ENCODE peak calls at places on chromosomes 12 and 14, in eight cellular contexts. I is colonic mucosa, U is ascending aorta, L is HL-60, W is WTC11, G is MCF 10A, C is fibroblast of the aortic adventitia, F is dorsolateral prefrontal cortex. H is an unnamed sample.

GRCh38 chr14:57068511-57068910 is 200.2 kb downstream of the EXOC5 start:
- DNase-seq in C (no peak), L (no peak), W (no peak), U (no peak), I (no peak), F (no peak), G (no peak), H (no peak)

GRCh38 chr12:131092911-131093901 is 139.5 kb downstream of the ADGRD1 start:
- DNase-seq in G (peak), C (no peak), U (peak), L (no peak), F (no peak), W (peak), I (no peak), H (peak)

GRCh38 chr14:63677891-63678379 is 36.3 kb upstream of the WDR89 start:
- DNase-seq in C (peak), F (no peak), I (no peak), W (no peak), L (no peak), G (no peak), U (no peak), H (no peak)

GRCh38 chr14:53331247-53331646 is 178.1 kb upstream of the DDHD1 start:
- DNase-seq in U (no peak), W (no peak), I (no peak), F (no peak), G (peak), L (no peak), C (peak), H (no peak)

GRCh38 chr12:46907791-46908190 is 82.0 kb upstream of the SLC38A4 start:
- DNase-seq in I (no peak), W (no peak), L (no peak), G (no peak), C (no peak), F (no peak), U (no peak), H (no peak)

GRCh38 chr12:54004841-54005530 is 3.8 kb upstream of the HOXC8 start:
- DNase-seq in F (no peak), L (no peak), G (no peak), I (no peak), C (peak), U (no peak), W (peak), H (no peak)

GRCh38 chr14:32991706-32992105 is 53.0 kb downstream of the NPAS3 start:
- DNase-seq in C (no peak), I (no peak), U (no peak), L (no peak), F (no peak), G (no peak), W (no peak), H (no peak)

GRCh38 chr14:100709252-100709955 is 17.3 kb upstream of the DLK1 start:
- DNase-seq in L (peak), U (no peak), C (peak), G (no peak), I (no peak), F (peak), W (peak), H (peak)

GRCh38 chr14:73786942-73787759 is 64.5 kb upstream of the PTGR2 start:
- DNase-seq in U (peak), C (peak), W (peak), I (peak), L (no peak), G (peak), F (peak), H (peak)

GRCh38 chr12:49017764-49018281 is 753 bp downstream of the PRKAG1 start:
- DNase-seq in W (no peak), L (peak), C (no peak), I (no peak), F (no peak), U (no peak), G (peak), H (peak)

GRCh38 chr12:46389130-46389616 is 16.6 kb upstream of the SLC38A2 start:
- DNase-seq in G (no peak), C (peak), W (no peak), U (peak), I (no peak), F (no peak), L (no peak), H (no peak)

GRCh38 chr12:51160814-51161459 is 12.0 kb downstream of the TFCP2 start:
- DNase-seq in L (no peak), C (peak), W (no peak), U (no peak), G (no peak), F (no peak), I (no peak), H (no peak)

GRCh38 chr14:59869381-59870255 is 958 bp downstream of the RTN1 start:
- DNase-seq in C (no peak), U (no peak), W (peak), L (no peak), G (no peak), F (peak), I (no peak), H (no peak)

GRCh38 chr12:92506460-92506859 is 196.3 kb upstream of the PLEKHG7 start:
- DNase-seq in G (peak), W (no peak), I (no peak), C (no peak), U (no peak), F (no peak), L (no peak), H (no peak)

GRCh38 chr14:68952544-68953535 is 26.3 kb downstream of the ACTN1 start:
- DNase-seq in C (peak), F (no peak), W (no peak), L (no peak), U (no peak), I (no peak), G (peak), H (peak)

GRCh38 chr14:77314539-77314938 is 6.1 kb downstream of the POMT2 start:
- DNase-seq in G (no peak), L (no peak), U (no peak), C (no peak), W (no peak), F (no peak), I (no peak), H (no peak)

GRCh38 chr12:44930972-44931600 is 55.0 kb upstream of the NELL2 start:
- DNase-seq in L (no peak), F (no peak), I (no peak), W (no peak), C (peak), G (peak), U (no peak), H (no peak)

GRCh38 chr14:72826039-72826438 is 67.9 kb downstream of the DPF3 start:
- DNase-seq in G (no peak), C (no peak), I (no peak), U (no peak), L (no peak), W (no peak), F (no peak), H (no peak)

GRCh38 chr14:98791661-98792060 is 480.3 kb downstream of the BCL11B start:
- DNase-seq in I (no peak), C (no peak), L (no peak), G (no peak), F (no peak), U (no peak), W (no peak), H (no peak)

GRCh38 chr12:53956251-53956887 is 1.7 kb downstream of the HOXC12 start:
- DNase-seq in L (peak), G (no peak), W (no peak), F (no peak), C (no peak), I (no peak), U (no peak), H (no peak)

GRCh38 chr14:92686763-92687427 is 61.5 kb downstream of the LGMN start:
- DNase-seq in W (peak), F (peak), L (no peak), G (peak), I (peak), U (peak), C (peak), H (peak)

GRCh38 chr12:24997496-24997895 is 48.6 kb upstream of the BCAT1 start:
- DNase-seq in G (no peak), U (no peak), W (no peak), L (no peak), I (no peak), F (no peak), C (peak), H (no peak)

GRCh38 chr14:105163040-105163742 is 5.4 kb downstream of the JAG2 start:
- DNase-seq in G (no peak), I (no peak), F (no peak), W (no peak), C (no peak), U (no peak), L (no peak), H (no peak)

GRCh38 chr14:30655658-30656057 is 33.5 kb downstream of the SCFD1 start:
- DNase-seq in L (no peak), C (no peak), U (no peak), F (no peak), I (no peak), W (no peak), G (no peak), H (no peak)

GRCh38 chr14:105885561-105886320 is 359.4 kb downstream of the TMEM121 start:
- DNase-seq in W (peak), G (no peak), I (no peak), L (no peak), C (no peak), U (peak), F (no peak), H (no peak)

GRCh38 chr14:64799555-64799954 is 80.2 kb downstream of the SPTB start:
- DNase-seq in I (no peak), G (no peak), W (no peak), F (no peak), U (no peak), L (no peak), C (no peak), H (no peak)

GRCh38 chr14:64801046-64801445 is 78.7 kb downstream of the SPTB start:
- DNase-seq in U (peak), F (peak), W (no peak), I (no peak), L (no peak), C (no peak), G (no peak), H (no peak)

GRCh38 chr14:64804754-64805260 is 74.9 kb downstream of the SPTB start:
- DNase-seq in F (no peak), W (no peak), I (no peak), C (no peak), G (no peak), U (peak), L (no peak), H (no peak)

GRCh38 chr14:64800000-64800399 is 79.7 kb downstream of the SPTB start:
- DNase-seq in L (no peak), C (peak), G (peak), W (peak), F (no peak), U (no peak), I (peak), H (peak)

GRCh38 chr14:64801800-64802199 is 77.9 kb downstream of the SPTB start:
- DNase-seq in L (no peak), G (peak), F (peak), U (no peak), C (peak), W (peak), I (no peak), H (peak)
- TF ChIP-seq CTCF in L (no peak), G (peak), F (peak), U (peak), C (peak), W (peak), I (no peak), H (no peak)

GRCh38 chr12:40222247-40222646 is 2.5 kb upstream of the LRRK2 start:
- DNase-seq in G (peak), U (no peak), W (no peak), C (peak), L (peak), I (no peak), F (no peak), H (no peak)

GRCh38 chr12:40225337-40225983 is 663 bp downstream of the LRRK2 start:
- DNase-seq in W (no peak), I (no peak), F (no peak), G (no peak), C (peak), U (no peak), L (no peak), H (no peak)

GRCh38 chr12:40225984-40226602 is 1.3 kb downstream of the LRRK2 start:
- DNase-seq in I (no peak), U (no peak), W (no peak), F (no peak), L (no peak), G (no peak), C (no peak), H (no peak)

GRCh38 chr12:40226652-40227051 is 1.9 kb downstream of the LRRK2 start:
- DNase-seq in C (peak), I (no peak), G (peak), U (peak), F (no peak), L (no peak), W (no peak), H (no peak)

GRCh38 chr12:40224439-40225291 is at the start of gene LRRK2:
- DNase-seq in I (peak), L (peak), G (peak), U (peak), C (peak), W (peak), F (peak), H (peak)
- TF ChIP-seq CTCF in I (no peak), L (no peak), G (no peak), U (no peak), C (peak), W (no peak), F (no peak), H (no peak)

GRCh38 chr12:102300824-102301461 is 103.3 kb upstream of the PMCH start:
- DNase-seq in C (peak), I (no peak), W (peak), G (peak), L (peak), F (no peak), U (no peak), H (peak)
- TF ChIP-seq CTCF in C (peak), I (no peak), W (no peak), G (peak), L (peak), F (no peak), U (no peak), H (peak)

GRCh38 chr14:70931008-70931407 is 23.7 kb downstream of the PCNX1 start:
- DNase-seq in L (no peak), U (no peak), F (no peak), G (no peak), W (no peak), C (peak), I (no peak), H (no peak)

GRCh38 chr14:70934502-70935134 is 27.4 kb downstream of the PCNX1 start:
- DNase-seq in L (no peak), C (peak), F (no peak), G (no peak), W (no peak), I (no peak), U (no peak), H (peak)

GRCh38 chr14:70934084-70934483 is 26.8 kb downstream of the PCNX1 start:
- DNase-seq in F (no peak), I (no peak), W (no peak), C (peak), L (no peak), U (no peak), G (peak), H (no peak)

DNA sequence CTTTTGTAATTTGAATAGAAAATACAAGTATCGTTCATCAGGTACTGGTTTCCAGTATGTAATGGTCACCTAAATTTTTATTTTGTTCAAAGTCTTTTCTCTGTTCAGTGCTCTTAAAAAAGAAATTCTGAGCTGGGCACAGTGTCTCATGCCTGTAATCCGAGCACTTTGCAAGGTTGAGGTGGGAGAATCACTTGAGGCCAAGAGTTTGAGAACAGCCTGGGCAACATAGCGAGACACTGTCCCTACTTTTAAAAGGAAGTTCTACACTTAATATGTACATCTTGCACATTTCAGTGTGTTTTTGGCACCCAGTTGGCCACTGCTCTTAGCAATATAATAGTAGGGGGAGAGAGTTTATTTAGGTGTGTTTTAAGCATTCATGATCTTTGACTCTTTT is 27.9 kb downstream of the PCNX1 start:
- DNase-seq in I (no peak), U (no peak), F (no peak), C (no peak), G (no peak), W (no peak), L (no peak), H (no peak)
- TF ChIP-seq CTCF in I (no peak), U (no peak), F (no peak), C (no peak), G (no peak), W (no peak), L (no peak), H (no peak)

GRCh38 chr12:113221181-113221996 is at the start of gene TPCN1:
- DNase-seq in L (peak), U (peak), W (peak), C (peak), I (peak), G (peak), F (peak), H (peak)
- TF ChIP-seq CTCF in L (no peak), U (no peak), W (no peak), C (peak), I (no peak), G (no peak), F (peak), H (no peak)

GRCh38 chr14:75294649-75295033 is 16.0 kb downstream of the FOS start:
- DNase-seq in U (no peak), I (no peak), C (no peak), L (no peak), F (no peak), W (peak), G (no peak), H (no peak)
- TF ChIP-seq CTCF in U (no peak), I (no peak), C (peak), L (no peak), F (no peak), W (no peak), G (no peak), H (peak)

GRCh38 chr14:23801766-23802165 is 151.8 kb upstream of the DHRS4 start:
- DNase-seq in I (no peak), L (no peak), W (no peak), F (no peak), G (no peak), C (no peak), U (no peak), H (no peak)
- TF ChIP-seq CTCF in I (no peak), L (no peak), W (no peak), F (no peak), G (no peak), C (no peak), U (no peak), H (no peak)

GRCh38 chr12:508145-508544 is 48.4 kb downstream of the B4GALNT3 start:
- DNase-seq in C (no peak), L (no peak), I (no peak), U (no peak), W (no peak), F (no peak), G (peak), H (no peak)
- TF ChIP-seq CTCF in C (no peak), L (no peak), I (no peak), U (no peak), W (no peak), F (no peak), G (no peak), H (no peak)

DNA sequence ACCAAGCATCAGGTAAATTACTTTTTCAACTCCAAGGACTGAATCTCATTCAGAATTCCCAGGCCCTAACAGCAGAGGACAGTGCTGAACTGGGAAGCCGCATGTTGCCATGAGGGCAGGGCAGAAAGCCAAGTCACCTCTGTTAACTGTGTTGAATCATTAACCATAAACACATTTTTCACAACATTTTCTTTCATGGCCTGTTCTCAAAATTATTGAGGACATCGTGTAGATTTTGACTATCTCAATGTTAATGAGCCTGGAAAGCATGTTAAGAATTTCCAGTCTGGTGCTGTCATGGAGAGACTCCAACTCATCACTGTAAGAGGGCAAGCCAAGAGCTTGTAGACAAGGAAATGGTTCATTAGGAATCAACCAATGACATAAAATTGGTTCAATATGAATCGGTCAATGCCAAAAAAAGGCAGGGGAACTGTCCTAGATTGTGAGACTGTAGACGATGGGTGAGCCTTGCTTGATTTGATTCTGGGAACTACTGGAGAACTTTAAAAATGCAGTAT is 33.7 kb downstream of the CPM start:
- DNase-seq in L (no peak), C (peak), G (peak), W (no peak), U (no peak), I (peak), F (no peak), H (no peak)
- TF ChIP-seq CTCF in L (no peak), C (peak), G (peak), W (no peak), U (no peak), I (peak), F (peak), H (no peak)

H was measured in activated CD8-positive, alpha-beta T cell treated with anti-CD3 and anti-CD28 coated beads for 36 hours.